ENCODE peak calls at places on chromosomes 6 and 20, in six cellular contexts. One of them, this sample, is unnamed.

GRCh38 chr20:56580226-56580625 is 47.2 kb downstream of the FAM209B start:
- DNase-seq in HFF-Myc: no peak
- DNase-seq in neural crest cell: no peak
- DNase-seq in H1: no peak
- DNase-seq in breast epithelium: no peak
- DNase-seq in endothelial cell: no peak
- DNase-seq in this sample: no peak

GRCh38 chr20:9441948-9442347 is 72.4 kb upstream of the LAMP5 start:
- DNase-seq in HFF-Myc: no peak
- DNase-seq in neural crest cell: no peak
- DNase-seq in H1: no peak
- DNase-seq in breast epithelium: no peak
- DNase-seq in endothelial cell: no peak
- DNase-seq in this sample: no peak

GRCh38 chr20:5887386-5887785 is 62.9 kb downstream of the TRMT6 start:
- DNase-seq in HFF-Myc: no peak
- DNase-seq in neural crest cell: no peak
- DNase-seq in H1: no peak
- DNase-seq in breast epithelium: no peak
- DNase-seq in endothelial cell: no peak
- DNase-seq in this sample: no peak

GRCh38 chr20:63215101-63216040 is 560 bp downstream of the YTHDF1 start:
- DNase-seq in HFF-Myc: no peak
- DNase-seq in neural crest cell: peak
- DNase-seq in H1: no peak
- DNase-seq in breast epithelium: no peak
- DNase-seq in endothelial cell: peak
- DNase-seq in this sample: peak

GRCh38 chr6:35895560-35895959 is 25.3 kb downstream of the SRPK1 start:
- DNase-seq in HFF-Myc: no peak
- DNase-seq in neural crest cell: no peak
- DNase-seq in H1: no peak
- DNase-seq in breast epithelium: no peak
- DNase-seq in endothelial cell: no peak
- DNase-seq in this sample: no peak

GRCh38 chr6:53792016-53792415 is 2.8 kb upstream of the LRRC1 start:
- DNase-seq in HFF-Myc: no peak
- DNase-seq in neural crest cell: no peak
- DNase-seq in H1: no peak
- DNase-seq in breast epithelium: no peak
- DNase-seq in endothelial cell: no peak
- DNase-seq in this sample: no peak

GRCh38 chr6:143206550-143206949 is 145.9 kb downstream of the AIG1 start:
- DNase-seq in HFF-Myc: no peak
- DNase-seq in neural crest cell: no peak
- DNase-seq in H1: no peak
- DNase-seq in breast epithelium: no peak
- DNase-seq in endothelial cell: no peak
- DNase-seq in this sample: no peak

GRCh38 chr20:15942130-15942529 is 631.1 kb downstream of the KIF16B start:
- DNase-seq in HFF-Myc: no peak
- DNase-seq in neural crest cell: no peak
- DNase-seq in H1: no peak
- DNase-seq in breast epithelium: no peak
- DNase-seq in endothelial cell: no peak
- DNase-seq in this sample: no peak

GRCh38 chr6:102619585-102619984 is 1226.1 kb downstream of the GRIK2 start:
- DNase-seq in HFF-Myc: no peak
- DNase-seq in neural crest cell: no peak
- DNase-seq in H1: no peak
- DNase-seq in breast epithelium: no peak
- DNase-seq in endothelial cell: peak
- DNase-seq in this sample: no peak

GRCh38 chr6:133368664-133369063 is 127.5 kb downstream of the EYA4 start:
- DNase-seq in HFF-Myc: no peak
- DNase-seq in neural crest cell: no peak
- DNase-seq in H1: no peak
- DNase-seq in breast epithelium: no peak
- DNase-seq in endothelial cell: no peak
- DNase-seq in this sample: no peak

GRCh38 chr6:132414332-132414731 is 13.1 kb upstream of the MOXD1 start:
- DNase-seq in HFF-Myc: no peak
- DNase-seq in neural crest cell: no peak
- DNase-seq in H1: no peak
- DNase-seq in breast epithelium: no peak
- DNase-seq in endothelial cell: no peak
- DNase-seq in this sample: no peak

GRCh38 chr20:44598413-44599290 is 16.3 kb downstream of the PKIG start:
- DNase-seq in HFF-Myc: no peak
- DNase-seq in neural crest cell: no peak
- DNase-seq in H1: no peak
- DNase-seq in breast epithelium: no peak
- DNase-seq in endothelial cell: no peak
- DNase-seq in this sample: no peak

GRCh38 chr6:133804263-133804662 is 84.7 kb upstream of the TCF21 start:
- DNase-seq in HFF-Myc: no peak
- DNase-seq in neural crest cell: no peak
- DNase-seq in H1: no peak
- DNase-seq in breast epithelium: no peak
- DNase-seq in endothelial cell: peak
- DNase-seq in this sample: no peak

GRCh38 chr6:161344640-161345039 is 70.8 kb upstream of the AGPAT4 start:
- DNase-seq in HFF-Myc: no peak
- DNase-seq in neural crest cell: no peak
- DNase-seq in H1: no peak
- DNase-seq in breast epithelium: no peak
- DNase-seq in endothelial cell: no peak
- DNase-seq in this sample: no peak

GRCh38 chr6:158655569-158656450 is 6.0 kb downstream of the SYTL3 start:
- DNase-seq in HFF-Myc: no peak
- DNase-seq in neural crest cell: no peak
- DNase-seq in H1: no peak
- DNase-seq in breast epithelium: no peak
- DNase-seq in endothelial cell: no peak
- DNase-seq in this sample: no peak

GRCh38 chr6:142913511-142914047 is 31.4 kb downstream of the HIVEP2 start:
- DNase-seq in HFF-Myc: no peak
- DNase-seq in neural crest cell: no peak
- DNase-seq in H1: no peak
- DNase-seq in breast epithelium: no peak
- DNase-seq in endothelial cell: no peak
- DNase-seq in this sample: peak

GRCh38 chr6:145749632-145750031 is 14.3 kb upstream of the EPM2A start:
- DNase-seq in HFF-Myc: no peak
- DNase-seq in neural crest cell: no peak
- DNase-seq in H1: no peak
- DNase-seq in breast epithelium: no peak
- DNase-seq in endothelial cell: no peak
- DNase-seq in this sample: peak

GRCh38 chr6:113610377-113610988 is 246.7 kb upstream of the MARCKS start:
- DNase-seq in HFF-Myc: no peak
- DNase-seq in neural crest cell: no peak
- DNase-seq in H1: no peak
- DNase-seq in breast epithelium: no peak
- DNase-seq in endothelial cell: no peak
- DNase-seq in this sample: no peak

GRCh38 chr6:2376429-2377355 is 131.3 kb upstream of the GMDS start:
- DNase-seq in HFF-Myc: peak
- DNase-seq in neural crest cell: no peak
- DNase-seq in H1: no peak
- DNase-seq in breast epithelium: no peak
- DNase-seq in endothelial cell: no peak
- DNase-seq in this sample: no peak

GRCh38 chr20:10225439-10226080 is 6.9 kb downstream of the SNAP25 start:
- DNase-seq in HFF-Myc: no peak
- DNase-seq in neural crest cell: no peak
- DNase-seq in H1: no peak
- DNase-seq in breast epithelium: no peak
- DNase-seq in endothelial cell: peak
- DNase-seq in this sample: no peak

GRCh38 chr6:3205913-3206312 is 21.5 kb downstream of the TUBB2B start:
- DNase-seq in HFF-Myc: no peak
- DNase-seq in neural crest cell: no peak
- DNase-seq in H1: no peak
- DNase-seq in breast epithelium: no peak
- DNase-seq in endothelial cell: no peak
- DNase-seq in this sample: no peak

GRCh38 chr6:81697564-81697963 is 54.9 kb downstream of the TENT5A start:
- DNase-seq in HFF-Myc: no peak
- DNase-seq in neural crest cell: no peak
- DNase-seq in H1: no peak
- DNase-seq in breast epithelium: no peak
- DNase-seq in endothelial cell: no peak
- DNase-seq in this sample: no peak

GRCh38 chr6:116564921-116565872 is 6.1 kb upstream of the RWDD1 start:
- DNase-seq in HFF-Myc: no peak
- DNase-seq in neural crest cell: no peak
- DNase-seq in H1: no peak
- DNase-seq in breast epithelium: no peak
- DNase-seq in endothelial cell: no peak
- DNase-seq in this sample: no peak

GRCh38 chr20:2140561-2140960 is 38.9 kb downstream of the STK35 start:
- DNase-seq in HFF-Myc: no peak
- DNase-seq in neural crest cell: no peak
- DNase-seq in H1: no peak
- DNase-seq in breast epithelium: no peak
- DNase-seq in endothelial cell: no peak
- DNase-seq in this sample: no peak

GRCh38 chr20:7232796-7233195 is 465.3 kb downstream of the BMP2 start:
- DNase-seq in HFF-Myc: no peak
- DNase-seq in neural crest cell: no peak
- DNase-seq in H1: no peak
- DNase-seq in breast epithelium: no peak
- DNase-seq in endothelial cell: no peak
- DNase-seq in this sample: no peak

GRCh38 chr6:33248932-33249731 is 22.5 kb downstream of the VPS52 start:
- DNase-seq in HFF-Myc: peak
- DNase-seq in neural crest cell: peak
- DNase-seq in H1: peak
- DNase-seq in breast epithelium: peak
- DNase-seq in endothelial cell: peak
- DNase-seq in this sample: peak

GRCh38 chr6:33250731-33251130 is 20.9 kb downstream of the VPS52 start:
- DNase-seq in HFF-Myc: no peak
- DNase-seq in neural crest cell: no peak
- DNase-seq in H1: no peak
- DNase-seq in breast epithelium: no peak
- DNase-seq in endothelial cell: no peak
- DNase-seq in this sample: no peak

GRCh38 chr6:33249732-33250625 is 21.7 kb downstream of the VPS52 start:
- DNase-seq in HFF-Myc: no peak
- DNase-seq in neural crest cell: no peak
- DNase-seq in H1: no peak
- DNase-seq in breast epithelium: no peak
- DNase-seq in endothelial cell: peak
- DNase-seq in this sample: no peak

GRCh38 chr6:33247977-33248642 is 23.6 kb downstream of the VPS52 start:
- DNase-seq in HFF-Myc: peak
- DNase-seq in neural crest cell: peak
- DNase-seq in H1: peak
- DNase-seq in breast epithelium: peak
- DNase-seq in endothelial cell: peak
- DNase-seq in this sample: peak

GRCh38 chr6:33248643-33248931 is 23.1 kb downstream of the VPS52 start:
- DNase-seq in HFF-Myc: no peak
- DNase-seq in neural crest cell: no peak
- DNase-seq in H1: no peak
- DNase-seq in breast epithelium: no peak
- DNase-seq in endothelial cell: no peak
- DNase-seq in this sample: no peak
- TF ChIP-seq CTCF in HFF-Myc: no peak
- TF ChIP-seq CTCF in neural crest cell: peak
- TF ChIP-seq CTCF in H1: no peak
- TF ChIP-seq CTCF in breast epithelium: no peak
- TF ChIP-seq CTCF in endothelial cell: no peak
- TF ChIP-seq CTCF in this sample: no peak

GRCh38 chr6:139877828-139878405 is 503.5 kb upstream of the CITED2 start:
- DNase-seq in HFF-Myc: no peak
- DNase-seq in neural crest cell: no peak
- DNase-seq in H1: no peak
- DNase-seq in breast epithelium: no peak
- DNase-seq in endothelial cell: no peak
- DNase-seq in this sample: no peak
- TF ChIP-seq CTCF in HFF-Myc: no peak
- TF ChIP-seq CTCF in neural crest cell: no peak
- TF ChIP-seq CTCF in H1: peak
- TF ChIP-seq CTCF in breast epithelium: no peak
- TF ChIP-seq CTCF in endothelial cell: no peak
- TF ChIP-seq CTCF in this sample: no peak

GRCh38 chr20:34111712-34112599 is at the start of gene EIF2S2:
- DNase-seq in HFF-Myc: peak
- DNase-seq in neural crest cell: peak
- DNase-seq in H1: peak
- DNase-seq in breast epithelium: peak
- DNase-seq in endothelial cell: peak
- DNase-seq in this sample: peak

GRCh38 chr20:34111057-34111711 is 859 bp downstream of the EIF2S2 start:
- DNase-seq in HFF-Myc: no peak
- DNase-seq in neural crest cell: no peak
- DNase-seq in H1: no peak
- DNase-seq in breast epithelium: no peak
- DNase-seq in endothelial cell: peak
- DNase-seq in this sample: no peak

GRCh38 chr20:34112600-34113061 is 588 bp upstream of the EIF2S2 start:
- DNase-seq in HFF-Myc: no peak
- DNase-seq in neural crest cell: peak
- DNase-seq in H1: no peak
- DNase-seq in breast epithelium: no peak
- DNase-seq in endothelial cell: peak
- DNase-seq in this sample: peak

GRCh38 chr20:34115232-34115631 is 3.2 kb upstream of the EIF2S2 start:
- DNase-seq in HFF-Myc: no peak
- DNase-seq in neural crest cell: no peak
- DNase-seq in H1: no peak
- DNase-seq in breast epithelium: no peak
- DNase-seq in endothelial cell: no peak
- DNase-seq in this sample: no peak

GRCh38 chr20:34114809-34115208 is 2.8 kb upstream of the EIF2S2 start:
- DNase-seq in HFF-Myc: no peak
- DNase-seq in neural crest cell: no peak
- DNase-seq in H1: no peak
- DNase-seq in breast epithelium: no peak
- DNase-seq in endothelial cell: no peak
- DNase-seq in this sample: no peak
- TF ChIP-seq CTCF in HFF-Myc: no peak
- TF ChIP-seq CTCF in neural crest cell: no peak
- TF ChIP-seq CTCF in H1: no peak
- TF ChIP-seq CTCF in breast epithelium: no peak
- TF ChIP-seq CTCF in endothelial cell: no peak
- TF ChIP-seq CTCF in this sample: no peak

DNA sequence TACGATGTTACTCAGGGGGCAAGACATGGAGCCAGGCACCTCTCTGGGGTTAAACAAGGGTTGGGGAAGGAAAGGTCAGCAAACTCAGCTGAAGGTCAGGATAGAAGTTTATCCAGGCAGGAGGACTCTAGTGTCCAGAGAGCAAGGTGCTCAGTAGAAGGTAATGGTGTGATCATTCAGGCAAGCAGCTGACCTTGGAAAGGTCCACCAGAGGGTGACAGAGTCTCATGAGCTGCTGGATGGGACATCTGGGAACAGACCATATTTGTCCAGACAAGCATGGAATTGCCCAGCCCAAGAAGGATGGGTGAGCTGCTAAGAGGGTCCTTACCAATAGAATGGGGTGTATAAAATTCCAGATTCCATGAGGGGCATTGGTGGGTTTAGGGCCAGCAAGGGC is 89.5 kb downstream of the MAP3K7 start:
- DNase-seq in HFF-Myc: no peak
- DNase-seq in neural crest cell: no peak
- DNase-seq in H1: no peak
- DNase-seq in breast epithelium: no peak
- DNase-seq in endothelial cell: no peak
- DNase-seq in this sample: no peak
- TF ChIP-seq CTCF in HFF-Myc: no peak
- TF ChIP-seq CTCF in neural crest cell: no peak
- TF ChIP-seq CTCF in H1: peak
- TF ChIP-seq CTCF in breast epithelium: no peak
- TF ChIP-seq CTCF in endothelial cell: no peak
- TF ChIP-seq CTCF in this sample: no peak

This sample was measured in GM10248.